ENCODE peak calls at places on chromosomes 16 and 17, in five cellular contexts. C, H, I, Q and O are unnamed samples.

GRCh38 chr16:79628501-79628975 is 28.0 kb upstream of the MAF start:
- DNase-seq in C (no peak), H (no peak), I (no peak), Q (peak), O (no peak)

GRCh38 chr16:22967696-22968095 is 153.7 kb downstream of the HS3ST2 start:
- DNase-seq in Q (no peak), H (no peak), C (no peak), I (no peak), O (no peak)

GRCh38 chr17:31408586-31408985 is 17.1 kb downstream of the RAB11FIP4 start:
- DNase-seq in I (no peak), Q (no peak), C (no peak), H (no peak), O (no peak)

GRCh38 chr17:63955232-63955631 is 17.5 kb downstream of the SCN4A start:
- DNase-seq in Q (no peak), I (no peak), H (no peak), C (no peak), O (no peak)

GRCh38 chr17:81727324-81728031 is 15.4 kb downstream of the SLC25A10 start:
- DNase-seq in H (no peak), Q (no peak), C (no peak), I (no peak), O (no peak)

GRCh38 chr16:68529608-68529930 is 9.5 kb upstream of the ZFP90 start:
- DNase-seq in Q (no peak), C (no peak), H (no peak), I (no peak), O (no peak)

GRCh38 chr16:87637357-87637756 is 35.0 kb downstream of the JPH3 start:
- DNase-seq in Q (no peak), C (no peak), I (no peak), H (no peak), O (no peak)

GRCh38 chr16:689175-689897 is 862 bp downstream of the WDR24 start:
- DNase-seq in H (no peak), C (no peak), I (no peak), Q (no peak), O (no peak)

GRCh38 chr16:69772560-69773254 is 10.6 kb downstream of the WWP2 start:
- DNase-seq in H (no peak), Q (peak), I (no peak), C (no peak), O (no peak)

DNA sequence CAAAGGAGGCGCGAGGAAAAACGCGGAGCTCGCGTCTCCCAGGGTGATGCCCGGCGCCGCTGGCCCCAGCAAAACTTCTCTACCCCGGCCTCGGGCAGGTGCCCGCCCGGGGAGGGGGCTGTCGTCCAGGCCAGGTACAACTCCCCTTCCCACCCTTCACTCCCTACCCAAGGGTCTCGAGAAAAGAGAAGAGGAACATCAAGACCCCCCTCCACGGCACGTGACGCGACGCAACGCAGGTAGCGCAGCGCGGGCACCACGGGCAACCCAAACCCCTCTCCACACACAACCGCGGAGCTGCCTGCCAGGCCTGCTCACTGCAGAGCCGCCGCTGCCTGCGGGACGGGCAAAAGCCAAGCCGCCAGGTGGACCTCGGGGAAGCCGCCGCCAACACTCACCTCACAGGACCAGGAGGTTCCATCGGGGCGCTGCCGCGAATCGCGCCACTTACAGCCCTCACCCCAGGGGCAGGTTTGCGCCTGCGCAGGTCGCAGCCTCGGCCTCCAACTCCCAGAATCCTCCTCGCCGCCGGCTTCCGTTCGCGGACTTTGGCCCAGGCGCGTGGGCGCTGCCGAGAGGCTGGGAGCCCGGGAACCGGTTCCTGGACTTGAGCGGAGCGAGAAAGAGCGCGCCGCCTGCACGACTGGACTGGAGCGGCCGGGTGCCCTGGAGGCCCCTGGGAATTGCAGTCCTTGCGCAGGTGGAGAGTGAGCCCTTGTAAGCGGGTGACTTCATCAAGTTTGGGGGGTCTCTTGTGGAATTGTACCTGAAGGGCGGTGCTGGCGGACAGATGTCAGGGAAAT is at the start of gene ZNF232:
- DNase-seq in C (peak), Q (peak), H (peak), I (peak), O (peak)
- TF ChIP-seq CTCF in C (no peak), Q (no peak), H (no peak), I (no peak), O (no peak)

GRCh38 chr17:73386561-73386960 is 74.8 kb upstream of the CDC42EP4 start:
- DNase-seq in Q (no peak), I (no peak), C (no peak), H (no peak), O (no peak)

GRCh38 chr17:73380439-73381106 is 68.8 kb upstream of the CDC42EP4 start:
- DNase-seq in H (no peak), Q (no peak), C (no peak), I (no peak), O (no peak)

GRCh38 chr17:73387746-73388577 is 76.2 kb upstream of the CDC42EP4 start:
- DNase-seq in H (no peak), Q (no peak), C (no peak), I (no peak), O (no peak)

GRCh38 chr17:73388578-73388905 is 76.7 kb upstream of the CDC42EP4 start:
- DNase-seq in C (no peak), I (no peak), Q (no peak), H (no peak), O (no peak)

GRCh38 chr17:73384926-73385325 is 73.1 kb upstream of the CDC42EP4 start:
- DNase-seq in I (no peak), C (no peak), Q (no peak), H (no peak), O (no peak)
- TF ChIP-seq CTCF in I (no peak), C (no peak), Q (no peak), H (no peak), O (no peak)

GRCh38 chr17:56064506-56064905 is 88.8 kb upstream of the ANKFN1 start:
- DNase-seq in I (no peak), C (no peak), Q (no peak), H (no peak), O (no peak)
- TF ChIP-seq CTCF in I (no peak), C (no peak), Q (no peak), H (no peak), O (no peak)

GRCh38 chr16:11400076-11400475 is 54.8 kb downstream of the RMI2 start:
- DNase-seq in Q (no peak), I (no peak), C (no peak), H (no peak), O (no peak)

GRCh38 chr16:11402051-11402744 is 56.9 kb downstream of the RMI2 start:
- DNase-seq in C (no peak), I (no peak), Q (no peak), H (no peak), O (no peak)

GRCh38 chr16:11402745-11403533 is 57.7 kb downstream of the RMI2 start:
- DNase-seq in C (no peak), H (no peak), I (no peak), Q (no peak), O (no peak)

GRCh38 chr16:11403534-11403795 is 58.2 kb downstream of the RMI2 start:
- DNase-seq in C (no peak), I (no peak), Q (no peak), H (no peak), O (no peak)

GRCh38 chr16:11401161-11402050 is 56.1 kb downstream of the RMI2 start:
- DNase-seq in Q (no peak), H (no peak), C (no peak), I (no peak), O (no peak)
- TF ChIP-seq CTCF in Q (no peak), H (no peak), C (no peak), I (no peak), O (no peak)

DNA sequence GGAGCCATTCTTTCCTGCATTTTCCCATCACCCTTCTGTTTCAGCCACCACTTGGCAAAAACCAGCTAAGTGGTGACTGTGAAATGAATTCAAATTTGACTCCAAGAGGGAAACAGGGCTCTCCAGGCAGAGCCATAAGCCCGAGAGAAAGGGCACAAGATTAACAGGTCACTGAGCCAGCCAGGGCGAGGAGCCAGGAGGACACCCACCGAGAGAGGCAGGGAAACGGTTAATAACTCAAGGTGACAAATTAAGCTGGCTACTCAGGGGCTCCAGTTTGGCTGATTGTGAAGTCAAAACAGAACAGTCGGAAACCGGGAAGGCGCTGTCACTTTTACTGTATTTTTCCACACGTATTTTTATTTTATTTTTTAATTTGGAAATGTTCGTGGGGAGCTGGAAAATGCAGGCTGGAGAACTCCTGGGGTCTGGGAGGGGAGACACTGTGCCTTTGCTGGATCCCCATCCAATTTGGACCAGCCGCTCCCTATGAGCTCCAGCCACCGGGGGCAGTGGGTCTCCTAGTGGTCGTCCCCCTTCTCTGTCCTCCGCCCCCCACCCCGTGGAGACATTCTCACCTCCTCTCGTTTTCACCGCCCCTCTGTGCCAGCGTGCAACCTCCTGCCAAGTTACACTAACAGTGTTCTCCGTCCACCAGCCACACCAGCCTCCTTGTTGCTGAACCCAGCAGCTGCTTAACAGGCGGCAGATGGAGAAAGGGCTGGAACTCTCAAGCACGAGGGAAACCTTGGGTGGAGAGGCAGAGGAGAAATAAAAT is 67.6 kb upstream of the SOX9 start:
- DNase-seq in I (no peak), Q (no peak), H (no peak), C (no peak), O (peak)
- TF ChIP-seq CTCF in I (no peak), Q (no peak), H (no peak), C (no peak), O (no peak)

GRCh38 chr17:45200701-45201100 is 21.0 kb upstream of the FMNL1 start:
- DNase-seq in C (no peak), H (peak), Q (peak), I (no peak), O (no peak)
- TF ChIP-seq CTCF in C (no peak), H (no peak), Q (no peak), I (no peak), O (no peak)